ENCODE peak calls at places on chromosomes 11 and 22, in six cellular contexts. Q is BE2C, H is GM10248, A is Caco-2, Z is GM23338, O is MCF 10A. P is an unnamed sample.

GRCh38 chr11:134554106-134554505 is 142.1 kb upstream of the B3GAT1 start:
- DNase-seq in Q (no peak), H (no peak), O (no peak), A (no peak), Z (no peak), P (peak; percentile 2)

GRCh38 chr11:134252539-134253188 is 488 bp downstream of the THYN1 start:
- DNase-seq in Z (peak; percentile 58), O (no peak), Q (no peak), H (no peak), A (peak; percentile 54), P (no peak)

GRCh38 chr22:17264321-17265052 is 45.3 kb upstream of the ADA2 start:
- DNase-seq in O (no peak), A (no peak), Q (peak; percentile 41), Z (peak; percentile 87), H (no peak), P (peak; percentile 74)

GRCh38 chr11:118572075-118572913 is at the start of gene ARCN1:
- DNase-seq in O (peak; percentile 70), Z (peak; percentile 94), H (peak; percentile 91), A (peak; percentile 89), Q (peak; percentile 80), P (peak; percentile 82)

GRCh38 chr22:20741008-20741633 is 32.8 kb upstream of the SERPIND1 start:
- DNase-seq in O (no peak), A (no peak), Z (no peak), Q (no peak), H (no peak), P (no peak)

GRCh38 chr11:74269161-74269809 is 42.2 kb downstream of the P4HA3 start:
- DNase-seq in H (no peak), Q (no peak), O (peak; percentile 83), Z (no peak), A (no peak), P (no peak)

GRCh38 chr22:17954860-17955587 is 69.3 kb downstream of the MICAL3 start:
- DNase-seq in A (no peak), H (no peak), O (no peak), Q (no peak), Z (no peak), P (no peak)

GRCh38 chr11:112016765-112017356 is 8.3 kb upstream of the DLAT start:
- DNase-seq in A (no peak), Z (no peak), H (no peak), Q (no peak), O (peak; percentile 76), P (no peak)

GRCh38 chr11:64044730-64045386 is 9.1 kb downstream of the FLRT1 start:
- DNase-seq in O (no peak), A (no peak), H (no peak), Z (no peak), Q (peak; percentile 53), P (no peak)

GRCh38 chr22:23213581-23214341 is 33.5 kb downstream of the BCR start:
- DNase-seq in A (no peak), Q (no peak), O (no peak), H (no peak), Z (no peak), P (no peak)

GRCh38 chr11:119697445-119697844 is 31.6 kb downstream of the NECTIN1 start:
- DNase-seq in O (no peak), Z (no peak), Q (no peak), H (no peak), A (no peak), P (no peak)

GRCh38 chr11:2691991-2692841 is 7.6 kb downstream of the KCNQ1OT1 start:
- DNase-seq in Z (peak; percentile 67), A (peak; percentile 55), H (no peak), O (peak; percentile 49), Q (no peak), P (no peak)

GRCh38 chr22:40043793-40044101 is 49.0 kb downstream of the FAM83F start:
- DNase-seq in Z (no peak), A (no peak), H (no peak), O (no peak), Q (no peak), P (no peak)

GRCh38 chr11:6825333-6825744 is 20.1 kb upstream of the OR10A5 start:
- DNase-seq in Q (no peak), H (no peak), Z (no peak), O (peak; percentile 54), A (no peak), P (no peak)

DNA sequence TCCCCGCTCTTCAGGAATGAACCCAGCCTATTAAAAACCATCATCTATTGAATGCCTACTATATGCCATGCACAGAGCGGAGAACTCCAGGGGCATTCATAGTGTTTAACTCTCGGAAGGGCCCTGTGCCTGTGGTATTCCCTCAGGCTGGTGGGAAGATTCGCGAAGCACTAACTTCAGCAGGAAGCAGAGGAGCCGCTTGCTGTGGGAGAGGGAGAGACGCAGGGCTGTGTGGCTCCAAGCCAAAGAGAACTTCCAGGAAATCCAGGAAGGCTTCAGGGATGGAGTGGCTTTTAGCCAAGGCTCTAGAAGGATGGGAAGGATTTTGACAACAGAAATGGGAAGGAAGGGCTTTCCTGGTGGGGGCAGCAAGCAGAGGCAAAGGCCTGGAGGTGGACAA is 103.8 kb downstream of the TP53I11 start:
- DNase-seq in H (no peak), Z (no peak), O (no peak), Q (no peak), A (no peak), P (no peak)
- TF ChIP-seq CTCF in H (no peak), Z (no peak), O (no peak), Q (no peak), A (no peak), P (no peak)

DNA sequence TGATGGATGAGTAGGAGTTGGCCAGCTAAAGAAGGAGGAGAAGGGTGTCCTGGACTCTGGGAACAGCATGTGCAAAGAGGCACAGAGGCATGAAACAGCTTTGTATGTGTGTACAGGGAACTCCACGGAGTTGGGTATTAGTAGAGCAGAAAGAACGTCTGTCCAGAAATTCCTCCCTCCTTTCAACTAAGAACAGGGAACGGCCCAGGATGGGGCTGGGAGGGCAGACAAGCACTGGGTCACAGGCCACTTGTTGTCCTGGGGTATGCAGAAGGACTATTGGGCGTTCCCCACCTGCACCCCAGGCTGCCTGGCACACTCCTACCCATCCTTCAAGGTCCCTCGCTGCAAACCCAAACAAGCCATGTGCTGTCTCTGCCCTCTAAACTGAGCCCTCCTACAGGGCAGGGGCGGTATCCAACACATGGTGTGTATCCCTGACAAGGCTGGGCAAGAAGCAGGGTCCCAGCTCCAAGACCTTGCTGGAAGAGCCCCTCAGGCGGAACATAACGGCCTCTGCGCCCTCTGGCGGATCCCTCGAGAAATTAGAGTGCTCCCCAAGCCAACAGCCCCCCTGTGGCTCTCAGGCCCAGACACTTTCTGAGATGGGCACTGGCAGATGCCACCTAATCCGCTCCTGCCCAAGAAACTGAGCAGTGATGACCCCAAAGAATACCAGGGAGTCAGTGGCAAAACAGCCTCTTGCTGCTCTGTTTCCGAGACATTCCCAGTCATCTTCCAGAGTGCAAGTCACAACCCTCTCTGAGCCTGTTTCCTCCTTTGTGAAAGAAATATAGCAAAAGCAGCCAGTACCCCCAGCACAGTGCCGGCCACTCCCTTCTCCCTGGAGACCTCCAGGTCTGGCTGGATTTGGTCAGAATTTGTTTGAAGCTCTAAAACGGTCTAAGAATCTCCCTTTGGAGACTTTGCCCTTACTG is 1.6 kb upstream of the ELFN2 start:
- DNase-seq in Z (peak; percentile 92), H (peak; percentile 78), A (peak; percentile 74), O (peak; percentile 59), Q (peak; percentile 75), P (peak; percentile 77)
- TF ChIP-seq CTCF in Z (peak; percentile 85), H (peak; percentile 81), A (peak; percentile 82), O (peak; percentile 43), Q (peak; percentile 84), P (peak; percentile 75)

GRCh38 chr11:32231909-32232493 is 141.1 kb downstream of the RCN1 start:
- DNase-seq in Z (peak; percentile 76), A (peak; percentile 56), Q (peak; percentile 27), O (peak; percentile 48), H (peak; percentile 32), P (peak; percentile 56)
- TF ChIP-seq CTCF in Z (peak; percentile 85), A (peak; percentile 78), Q (peak; percentile 74), O (peak; percentile 69), H (peak; percentile 65), P (peak; percentile 67)

DNA sequence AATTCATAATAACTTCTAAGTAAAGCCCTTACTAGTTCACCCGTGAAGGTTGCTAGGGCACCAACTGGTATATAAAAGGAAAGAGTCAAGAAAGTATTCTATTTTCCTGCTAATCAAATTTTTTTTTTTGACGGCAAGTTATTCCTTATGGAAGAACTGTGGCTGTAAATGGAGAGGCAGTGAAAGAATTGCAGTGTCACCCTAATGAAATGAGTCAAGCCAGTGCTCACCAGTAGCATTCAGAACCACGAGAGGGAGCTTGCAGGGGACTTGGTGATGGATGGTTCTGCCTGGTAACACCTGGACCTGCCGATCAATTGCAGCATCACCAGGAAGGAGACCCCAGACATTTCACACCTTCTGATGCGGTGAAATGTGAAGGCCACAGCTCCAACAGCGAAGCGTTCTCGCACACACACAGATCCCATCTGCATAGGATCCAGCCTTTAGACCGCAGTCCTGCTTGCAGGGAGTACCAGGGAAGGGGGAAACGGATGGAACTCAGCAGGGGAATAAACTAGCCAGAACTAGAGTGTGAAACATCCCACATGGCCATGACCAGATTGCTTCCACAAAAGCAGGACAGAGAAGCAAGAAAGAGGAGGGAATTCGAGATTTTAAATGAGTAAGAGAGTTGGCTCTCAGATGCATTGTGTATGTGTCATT is 326.2 kb downstream of the TBC1D22A start:
- DNase-seq in Q (no peak), Z (no peak), O (no peak), H (no peak), A (no peak), P (no peak)
- TF ChIP-seq CTCF in Q (no peak), Z (no peak), O (no peak), H (no peak), A (no peak), P (no peak)

GRCh38 chr11:18299724-18300123 is 22.2 kb downstream of the HPS5 start:
- DNase-seq in A (no peak), O (no peak), H (no peak), Q (no peak), Z (no peak), P (no peak)

GRCh38 chr11:18294862-18295261 is 27.1 kb downstream of the HPS5 start:
- DNase-seq in O (no peak), H (no peak), Q (no peak), A (no peak), Z (no peak), P (no peak)

DNA sequence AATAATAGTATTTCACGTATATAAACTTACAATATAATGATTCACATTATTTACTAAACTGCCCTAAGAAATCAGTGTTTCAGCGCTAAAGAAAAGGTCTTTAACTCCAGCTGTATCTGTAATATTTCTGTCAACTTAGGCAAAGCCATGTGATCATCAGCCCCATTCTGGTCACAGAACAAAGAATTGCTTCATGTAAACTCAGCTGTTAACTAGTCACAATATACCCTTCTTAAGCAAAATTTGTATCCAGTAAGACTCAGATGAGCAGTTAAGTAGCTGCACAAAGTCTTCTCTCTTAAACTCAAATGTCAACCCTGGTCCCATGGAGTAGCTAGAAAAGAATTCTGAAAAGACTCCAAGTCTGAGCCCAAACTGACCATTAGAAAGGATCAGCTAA is 26.6 kb downstream of the HPS5 start:
- DNase-seq in O (no peak), Z (no peak), Q (no peak), A (no peak), H (no peak), P (no peak)
- TF ChIP-seq CTCF in O (no peak), Z (no peak), Q (no peak), A (no peak), H (no peak), P (no peak)